ENCODE peak calls at places on chromosomes 5 and 9, in five cellular contexts. O is K562, D is tibial nerve, W is uterus, G is adrenal gland. N is an unnamed sample.

GRCh38 chr9:123087359-123087888 is 54.0 kb downstream of the GPR21 start:
- DNase-seq in W (no peak), G (no peak), D (no peak), O (no peak), N (no peak)

GRCh38 chr5:110335361-110336046 is 391.0 kb downstream of the TMEM232 start:
- DNase-seq in D (no peak), O (no peak), W (no peak), G (no peak), N (no peak)

GRCh38 chr5:65111961-65112658 is 343.4 kb downstream of the CWC27 start:
- DNase-seq in O (no peak), G (peak; percentile 11), D (no peak), W (no peak), N (no peak)

GRCh38 chr5:55877655-55878054 is 26.5 kb downstream of the IL31RA start:
- DNase-seq in G (no peak), O (no peak), W (no peak), D (no peak), N (no peak)

GRCh38 chr5:8700222-8700621 is 831.3 kb downstream of the MTRR start:
- DNase-seq in D (no peak), G (no peak), W (no peak), O (no peak), N (no peak)

GRCh38 chr5:110752953-110753352 is 14.1 kb downstream of the SLC25A46 start:
- DNase-seq in W (no peak), G (no peak), D (no peak), O (no peak), N (no peak)

GRCh38 chr9:123511326-123511974 is 155.5 kb downstream of the CRB2 start:
- DNase-seq in O (no peak), W (no peak), G (no peak), D (no peak), N (no peak)

GRCh38 chr5:121658221-121658620 is 193.5 kb upstream of the FTMT start:
- DNase-seq in W (no peak), D (no peak), O (no peak), G (no peak), N (no peak)

GRCh38 chr9:78439192-78439865 is 142.4 kb downstream of the PSAT1 start:
- DNase-seq in W (peak; percentile 69), G (peak; percentile 78), O (peak; percentile 63), D (peak; percentile 68), N (peak; percentile 79)

GRCh38 chr9:108609227-108609894 is 246.4 kb downstream of the ACTL7B start:
- DNase-seq in D (no peak), W (no peak), O (no peak), G (no peak), N (no peak)

GRCh38 chr9:121609845-121610637 is 41.4 kb upstream of the DAB2IP start:
- DNase-seq in G (peak; percentile 85), W (peak; percentile 75), D (no peak), O (no peak), N (peak; percentile 82)

GRCh38 chr5:96226941-96227552 is 206.0 kb downstream of the PCSK1 start:
- DNase-seq in D (no peak), O (no peak), W (peak; percentile 23), G (no peak), N (no peak)

GRCh38 chr9:94286056-94286455 is 27.0 kb downstream of the ZNF169 start:
- DNase-seq in O (no peak), D (no peak), G (no peak), W (no peak), N (no peak)

GRCh38 chr5:113038714-113039113 is 62.1 kb downstream of the DCP2 start:
- DNase-seq in G (peak; percentile 38), W (no peak), O (no peak), D (no peak), N (no peak)

GRCh38 chr9:93192721-93193372 is 8.9 kb downstream of the WNK2 start:
- DNase-seq in W (no peak), D (no peak), O (no peak), G (no peak), N (no peak)
- TF ChIP-seq POLR2A in W (no peak), D (no peak), O (no peak), G (no peak), N (no peak)

GRCh38 chr5:171416160-171417049 is 3.0 kb upstream of the FGF18 start:
- DNase-seq in W (no peak), O (no peak), G (no peak), D (no peak), N (no peak)

GRCh38 chr5:171409164-171410136 is 10.0 kb upstream of the FGF18 start:
- DNase-seq in D (no peak), G (no peak), W (no peak), O (no peak), N (no peak)

GRCh38 chr5:171413153-171413910 is 6.1 kb upstream of the FGF18 start:
- DNase-seq in D (no peak), O (no peak), G (no peak), W (no peak), N (no peak)

GRCh38 chr5:171415115-171415730 is 4.2 kb upstream of the FGF18 start:
- DNase-seq in O (no peak), G (no peak), D (no peak), W (no peak), N (no peak)

GRCh38 chr5:171412186-171412585 is 7.3 kb upstream of the FGF18 start:
- DNase-seq in D (no peak), W (no peak), O (no peak), G (no peak), N (no peak)
- TF ChIP-seq POLR2A in D (no peak), W (no peak), O (peak; percentile 27), G (no peak), N (no peak)

GRCh38 chr5:177311723-177312648 is at the start of gene MXD3:
- DNase-seq in D (peak; percentile 96), W (peak; percentile 96), O (peak; percentile 97), G (peak; percentile 98), N (peak; percentile 98)
- TF ChIP-seq POLR2A in D (no peak), W (no peak), O (peak; percentile 81), G (no peak), N (no peak)

DNA sequence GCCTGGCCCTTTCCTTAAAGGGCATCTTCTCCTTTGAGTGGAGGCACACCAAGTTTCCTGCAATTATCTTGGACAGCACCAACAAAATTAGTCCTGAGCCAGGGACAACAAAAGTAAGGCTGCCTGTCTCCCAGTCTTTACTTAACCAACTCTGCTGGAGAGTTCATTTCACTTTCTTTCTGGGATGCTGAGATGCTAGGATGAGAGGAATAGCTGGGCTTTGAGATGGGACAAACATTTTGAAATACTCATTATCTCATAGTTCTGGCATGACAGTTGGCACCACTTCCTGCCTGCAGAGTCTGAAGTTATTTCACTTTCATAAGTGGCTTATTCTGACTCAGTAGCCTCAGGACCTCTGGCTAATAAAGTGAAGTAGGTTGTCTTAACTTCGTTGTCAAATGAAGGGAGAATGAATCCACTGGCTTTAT is 157.0 kb downstream of the C9orf152 start:
- DNase-seq in W (peak; percentile 37), G (no peak), O (no peak), D (no peak), N (no peak)
- TF ChIP-seq POLR2A in W (no peak), G (no peak), O (no peak), D (no peak), N (no peak)

GRCh38 chr9:136297016-136297691 is 6.7 kb downstream of the CCDC187 start:
- DNase-seq in D (no peak), W (no peak), O (no peak), G (peak; percentile 58), N (peak; percentile 84)
- TF ChIP-seq POLR2A in D (no peak), W (no peak), O (no peak), G (no peak), N (peak; percentile 69)

DNA sequence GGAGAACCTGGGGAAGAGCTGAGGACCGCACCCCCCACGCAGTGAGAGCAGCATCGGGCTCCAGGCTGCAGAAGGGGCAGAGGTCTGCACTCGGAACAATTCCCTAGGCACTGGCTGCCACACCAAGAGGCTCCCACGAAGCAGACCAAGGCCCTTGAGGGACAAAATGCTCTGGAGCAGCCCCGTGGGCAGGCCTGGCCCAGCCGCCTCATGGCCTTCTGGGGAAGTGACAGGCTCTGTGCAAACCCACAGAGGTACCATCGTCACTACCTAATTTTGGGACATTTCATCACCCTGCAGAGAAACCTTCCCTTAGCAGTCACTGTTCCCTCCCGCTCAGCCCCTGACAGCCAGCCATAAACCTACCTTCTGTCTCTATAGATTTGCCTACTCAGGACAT is 15.9 kb downstream of the FBXW5 start:
- DNase-seq in D (no peak), O (no peak), G (no peak), W (no peak), N (no peak)
- TF ChIP-seq POLR2A in D (no peak), O (no peak), G (no peak), W (no peak), N (no peak)

GRCh38 chr9:92325269-92325990 is at the start of the genes CENPP and NOL8:
- DNase-seq in W (peak; percentile 80), D (peak; percentile 67), O (peak; percentile 90), G (peak; percentile 90), N (peak; percentile 88)
- TF ChIP-seq POLR2A in W (peak; percentile 38), D (no peak), O (peak; percentile 89), G (no peak), N (peak; percentile 14)

GRCh38 chr5:75239681-75240080 is 3.0 kb upstream of the ANKRD31 start:
- DNase-seq in O (no peak), W (no peak), D (no peak), G (no peak), N (no peak)

GRCh38 chr5:75234251-75234650 is 2.4 kb downstream of the ANKRD31 start:
- DNase-seq in G (no peak), W (no peak), O (no peak), D (no peak), N (no peak)

GRCh38 chr5:75242067-75242466 is 5.4 kb upstream of the ANKRD31 start:
- DNase-seq in W (no peak), G (no peak), O (no peak), D (no peak), N (no peak)

GRCh38 chr5:75235711-75236110 is 967 bp downstream of the ANKRD31 start:
- DNase-seq in O (peak; percentile 11), G (no peak), D (no peak), W (no peak), N (no peak)

DNA sequence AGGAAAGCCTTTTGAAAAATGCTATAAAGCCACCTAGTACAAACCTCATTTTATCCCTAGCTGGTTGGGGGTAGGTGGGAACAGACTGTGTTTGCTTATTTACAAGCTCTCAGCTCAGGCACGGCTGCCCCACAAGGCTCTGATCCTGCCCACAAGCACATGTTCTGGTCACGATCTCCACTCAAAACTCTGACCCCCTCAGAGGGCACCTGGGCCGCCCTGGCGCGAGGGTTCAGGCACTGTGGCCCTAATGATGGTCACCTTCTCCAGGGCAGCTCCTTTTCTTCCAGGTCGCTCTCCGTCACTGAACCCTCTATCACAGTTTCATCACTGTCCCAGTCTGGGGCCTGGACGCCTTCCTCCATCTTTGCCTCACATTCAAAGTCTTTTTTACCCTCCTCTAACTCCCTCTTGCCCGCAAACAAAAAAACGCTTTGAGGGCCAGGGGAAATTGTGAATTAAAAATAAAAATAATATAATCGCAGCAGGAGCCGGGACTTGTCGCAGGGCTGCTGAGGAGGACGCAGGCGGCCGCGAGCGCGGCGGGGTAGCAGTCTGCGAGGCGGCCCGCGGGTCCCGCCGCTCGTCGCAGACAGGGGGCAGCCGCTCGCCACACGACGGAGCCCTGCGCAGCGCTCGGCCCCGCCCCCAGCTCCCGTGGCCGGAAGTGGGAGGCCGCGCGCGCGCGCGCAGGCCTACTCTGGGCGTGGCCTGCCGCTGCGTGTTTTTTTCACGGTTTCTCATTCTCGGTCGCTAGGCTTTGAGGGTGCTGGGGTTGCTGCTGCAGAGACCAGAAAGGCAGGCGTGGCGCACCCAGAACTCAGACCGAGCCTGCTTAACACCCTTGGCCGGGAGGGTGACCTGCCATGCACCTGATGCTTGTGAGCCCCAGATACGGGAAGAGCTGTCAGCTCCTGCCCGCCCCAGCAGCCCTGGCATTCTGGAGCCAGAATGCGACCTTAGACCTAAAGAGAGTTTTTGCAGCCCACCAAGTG is at the start of gene ANKRD31:
- DNase-seq in G (peak; percentile 88), D (peak; percentile 76), W (peak; percentile 86), O (peak; percentile 92), N (peak; percentile 91)
- TF ChIP-seq POLR2A in G (peak; percentile 59), D (peak; percentile 66), W (peak; percentile 67), O (peak; percentile 72), N (peak; percentile 76)